ENCODE peak calls at places on chromosomes 12 and 14, in nine cellular contexts. I, B, U, F, T, L, Y, E and Q are unnamed samples. For H3K4me1, the result is how much of the 10 kb centered on the place peaks cover.

GRCh38 chr12:56257071-56257470 is 1.1 kb downstream of the ANKRD52 start:
- DNase-seq in I (no peak), B (no peak), E (no peak), T (no peak), F (no peak), Y (no peak), L (peak), U (no peak), Q (no peak)

GRCh38 chr12:40141996-40142395 is 36.1 kb upstream of the SLC2A13 start:
- DNase-seq in L (no peak), Y (no peak), E (no peak), B (no peak), F (no peak), T (no peak), I (no peak), U (no peak), Q (no peak)

GRCh38 chr12:114400395-114400794 is 5.5 kb downstream of the TBX5 start:
- DNase-seq in L (peak), F (no peak), B (no peak), Y (no peak), T (no peak), E (no peak), U (no peak), I (no peak), Q (no peak)

GRCh38 chr12:14691560-14691959 is 4.8 kb downstream of the GUCY2C start:
- DNase-seq in B (no peak), L (no peak), I (no peak), E (no peak), F (no peak), U (no peak), T (no peak), Y (no peak), Q (no peak)

GRCh38 chr12:6699989-6700645 is 498 bp downstream of the PIANP start:
- DNase-seq in T (no peak), U (no peak), L (peak), E (no peak), B (no peak), Y (no peak), I (peak), F (no peak), Q (peak)

GRCh38 chr14:49920935-49921334 is 28.1 kb downstream of the ARF6 start:
- DNase-seq in T (no peak), Y (no peak), U (no peak), B (no peak), E (no peak), L (no peak), F (no peak), I (no peak), Q (no peak)

GRCh38 chr14:68501621-68502052 is 291.2 kb downstream of the ZFP36L1 start:
- DNase-seq in Y (no peak), F (peak), B (no peak), L (no peak), I (no peak), U (no peak), T (no peak), E (no peak), Q (no peak)

GRCh38 chr12:92943482-92944250 is 14.6 kb upstream of the EEA1 start:
- DNase-seq in L (peak), Y (peak), B (no peak), U (no peak), F (no peak), I (no peak), E (no peak), T (no peak), Q (no peak)

GRCh38 chr12:15834575-15834974 is 45.4 kb upstream of the EPS8 start:
- DNase-seq in U (no peak), B (no peak), I (no peak), L (peak), F (no peak), Y (no peak), E (no peak), T (no peak), Q (no peak)
- H3K4me3 ChIP-seq in U (no peak), B (no peak), I (no peak), L (no peak), F (no peak), Y (no peak), E (no peak), T (no peak), Q (no peak)

DNA sequence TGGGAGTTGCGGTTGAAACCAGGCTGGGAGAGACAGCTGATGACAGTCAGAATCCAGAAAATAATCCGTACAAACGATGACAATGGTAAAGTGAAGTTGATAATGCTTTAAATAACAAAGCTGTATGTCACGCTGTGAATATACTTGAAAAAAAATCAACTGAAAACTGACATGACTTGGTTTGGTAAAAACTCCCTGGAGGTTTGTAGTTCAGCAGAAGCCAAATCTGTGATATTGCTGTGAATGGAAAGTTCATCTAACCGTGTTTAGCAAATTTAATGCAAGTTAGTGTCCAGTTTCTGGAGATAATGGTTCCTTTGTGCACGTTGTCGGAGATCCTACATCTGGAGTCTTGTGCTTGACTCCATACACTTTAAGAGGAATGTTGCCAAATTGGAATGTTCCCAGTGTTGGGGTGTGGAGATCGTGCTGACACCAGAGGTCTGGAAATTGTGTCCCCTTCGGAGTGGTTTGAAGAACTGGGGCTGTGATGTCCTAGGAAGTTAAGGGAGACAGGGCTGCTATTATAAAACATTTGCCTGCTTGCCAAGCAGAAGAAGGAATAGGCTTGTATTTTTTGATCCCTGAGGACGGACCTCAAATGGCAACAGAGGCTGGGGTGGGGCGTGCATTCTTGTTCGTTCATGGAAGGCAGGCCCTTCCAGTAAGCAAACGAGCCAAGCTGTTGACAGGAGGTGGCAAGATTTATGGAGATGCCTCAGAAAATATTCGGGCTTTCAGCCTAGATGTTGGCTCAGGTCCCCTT is 30.6 kb downstream of the PPFIBP1 start:
- DNase-seq in L (peak), Y (peak), T (no peak), U (no peak), B (no peak), F (peak), E (no peak), I (peak), Q (no peak)
- H3K4me1 ChIP-seq in L (half or more), Y (under half), T (under half), U (under half), B (under half), F (half or more), E (under half), I (under half), Q (under half)

GRCh38 chr12:70609203-70609602 is 28.0 kb downstream of the PTPRB start:
- DNase-seq in E (no peak), B (no peak), I (no peak), Y (no peak), F (no peak), U (no peak), L (peak), T (no peak), Q (no peak)
- H3K4me3 ChIP-seq in E (no peak), B (peak), I (peak), Y (peak), F (peak), U (peak), L (peak), T (no peak), Q (peak)

GRCh38 chr14:90514566-90514965 is 117.7 kb downstream of the CALM1 start:
- DNase-seq in B (no peak), I (no peak), F (no peak), T (no peak), Y (no peak), L (no peak), E (no peak), U (no peak), Q (no peak)
- H3K4me1 ChIP-seq in B (under half), I (under half), F (under half), T (under half), Y (under half), L (under half), E (under half), U (under half), Q (under half)

DNA sequence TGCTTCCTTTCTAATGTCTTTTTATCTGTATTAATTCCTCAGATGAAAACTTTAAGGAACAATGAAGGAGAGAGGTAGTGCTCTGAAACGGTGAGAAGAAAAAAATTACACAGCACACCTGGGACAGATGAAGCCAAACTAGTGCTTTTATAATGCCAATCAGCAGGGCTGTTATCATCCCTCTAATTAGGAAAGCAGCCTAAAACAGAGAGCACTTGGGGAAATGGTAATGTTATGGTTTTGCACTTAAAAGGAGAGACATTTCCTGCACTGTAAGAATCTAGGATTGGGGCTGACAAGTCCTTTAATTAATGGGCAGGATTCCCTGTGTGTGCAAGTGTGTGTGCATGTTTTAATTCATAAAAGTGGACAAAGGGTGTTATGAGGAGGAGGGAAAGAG is 4.8 kb upstream of the LMO3 start:
- DNase-seq in E (no peak), L (no peak), T (no peak), I (no peak), F (no peak), U (no peak), B (no peak), Y (no peak), Q (no peak)
- H3K4me3 ChIP-seq in E (no peak), L (no peak), T (no peak), I (no peak), F (no peak), U (no peak), B (no peak), Y (no peak), Q (no peak)

DNA sequence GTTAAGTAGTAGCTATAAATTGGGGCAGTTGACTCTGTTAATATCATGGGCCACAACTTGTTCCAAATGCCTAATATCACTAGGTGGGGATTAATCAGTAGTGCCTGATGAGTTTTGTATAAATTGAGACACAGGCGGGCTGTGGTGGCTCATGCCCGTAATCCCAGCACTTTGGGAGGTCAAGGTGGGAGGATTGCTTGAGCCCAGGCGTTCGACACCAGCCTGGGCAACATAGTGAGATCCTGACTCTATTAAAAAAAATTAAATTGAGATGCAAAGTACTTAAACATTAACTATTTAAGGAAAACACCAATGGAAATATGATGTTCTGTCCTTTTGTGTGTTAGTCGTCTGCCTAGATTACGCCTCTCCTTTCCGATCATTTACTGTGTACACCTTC is 9.0 kb downstream of the PAPOLA start:
- DNase-seq in L (no peak), T (no peak), F (no peak), E (no peak), B (no peak), U (no peak), I (no peak), Y (no peak), Q (no peak)
- H3K4me1 ChIP-seq in L (under half), T (under half), F (half or more), E (under half), B (under half), U (under half), I (under half), Y (under half), Q (half or more)

GRCh38 chr14:91373591-91374245 is 43.9 kb downstream of the CCDC88C start:
- DNase-seq in L (no peak), B (no peak), T (peak), U (no peak), I (no peak), Y (no peak), E (peak), F (no peak), Q (no peak)

GRCh38 chr14:91374897-91375747 is 42.5 kb downstream of the CCDC88C start:
- DNase-seq in Y (no peak), B (no peak), U (no peak), E (peak), I (no peak), T (peak), L (no peak), F (no peak), Q (no peak)

GRCh38 chr14:91375748-91376452 is 41.7 kb downstream of the CCDC88C start:
- DNase-seq in U (no peak), L (no peak), Y (no peak), E (no peak), I (no peak), F (no peak), B (no peak), T (no peak), Q (no peak)

GRCh38 chr14:91372680-91373495 is 44.7 kb downstream of the CCDC88C start:
- DNase-seq in F (peak), E (peak), B (no peak), I (no peak), U (no peak), T (peak), L (no peak), Y (no peak), Q (no peak)

GRCh38 chr14:91374287-91374880 is 43.2 kb downstream of the CCDC88C start:
- DNase-seq in Y (no peak), I (no peak), T (no peak), L (no peak), E (no peak), B (no peak), U (no peak), F (no peak), Q (no peak)
- H3K4me3 ChIP-seq in Y (no peak), I (no peak), T (peak), L (no peak), E (peak), B (no peak), U (no peak), F (no peak), Q (no peak)

GRCh38 chr12:124875803-124876132 is 12.1 kb upstream of the SCARB1 start:
- DNase-seq in Y (no peak), T (no peak), L (no peak), U (no peak), I (no peak), F (no peak), E (no peak), B (no peak), Q (no peak)

GRCh38 chr12:124876171-124876570 is 12.5 kb upstream of the SCARB1 start:
- DNase-seq in F (no peak), Y (no peak), E (no peak), L (no peak), U (no peak), I (no peak), T (no peak), B (no peak), Q (no peak)

GRCh38 chr12:124872068-124872719 is 8.5 kb upstream of the SCARB1 start:
- DNase-seq in F (no peak), Y (no peak), I (no peak), E (no peak), U (no peak), B (no peak), L (no peak), T (no peak), Q (no peak)

GRCh38 chr12:124874988-124875802 is 11.5 kb upstream of the SCARB1 start:
- DNase-seq in B (no peak), T (no peak), F (no peak), L (no peak), U (no peak), Y (no peak), I (no peak), E (no peak), Q (no peak)

GRCh38 chr12:124874188-124874587 is 10.5 kb upstream of the SCARB1 start:
- DNase-seq in L (no peak), U (no peak), Y (no peak), E (no peak), I (no peak), T (no peak), B (no peak), F (no peak), Q (no peak)
- H3K4me1 ChIP-seq in L (under half), U (under half), Y (under half), E (under half), I (under half), T (under half), B (under half), F (under half), Q (under half)

DNA sequence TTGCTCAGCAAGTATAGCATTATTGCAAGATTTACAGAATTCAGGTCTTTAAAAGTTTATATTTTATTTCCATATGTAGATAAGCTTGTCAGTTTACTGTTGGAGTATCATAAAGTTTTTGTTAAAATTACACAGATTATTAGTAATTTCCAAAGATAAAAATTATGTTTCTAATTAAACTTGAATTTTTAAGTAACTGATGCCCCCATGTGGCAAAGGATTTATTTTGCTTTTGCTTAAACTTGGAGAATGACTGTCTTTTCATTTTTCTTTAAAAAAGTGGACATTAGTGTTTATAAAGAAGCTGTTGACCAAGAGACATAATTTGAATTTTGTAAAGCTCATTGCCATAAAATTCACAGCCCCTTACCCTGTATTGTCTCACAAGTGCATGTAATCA is 45.8 kb downstream of the ETNK1 start:
- DNase-seq in L (peak), B (no peak), Y (peak), T (no peak), E (no peak), U (no peak), F (no peak), I (no peak), Q (no peak)
- H3K4me3 ChIP-seq in L (no peak), B (no peak), Y (no peak), T (no peak), E (no peak), U (no peak), F (no peak), I (no peak), Q (no peak)

GRCh38 chr14:74525361-74525851 is 31.8 kb downstream of the ISCA2 start:
- DNase-seq in Y (no peak), E (no peak), L (no peak), B (no peak), F (no peak), U (no peak), T (no peak), I (no peak), Q (no peak)
- H3K4me1 ChIP-seq in Y (under half), E (under half), L (under half), B (under half), F (under half), U (under half), T (under half), I (under half), Q (under half)